ENCODE peak calls at places on chromosome 16, in six cellular contexts. I, G, X, N, B and P are unnamed samples.

GRCh38 chr16:17070882-17071592 is 399.7 kb downstream of the XYLT1 start:
- DNase-seq in N (peak; percentile 37), I (peak; percentile 97), X (peak; percentile 86), B (peak; percentile 98), G (no peak), P (peak; percentile 82)

GRCh38 chr16:87953308-87954208 is 2.3 kb downstream of the BANP start:
- DNase-seq in I (no peak), N (no peak), G (no peak), X (no peak), B (no peak), P (no peak)

GRCh38 chr16:56742030-56742984 is 12.4 kb downstream of the NUP93 start:
- DNase-seq in N (no peak), B (no peak), X (no peak), G (peak; percentile 91), I (no peak), P (no peak)

GRCh38 chr16:55062446-55062845 is 131.8 kb downstream of the IRX5 start:
- DNase-seq in I (no peak), N (no peak), G (no peak), B (no peak), X (no peak), P (no peak)

GRCh38 chr16:14559809-14560227 is 70.2 kb downstream of the PARN start:
- DNase-seq in X (no peak), N (no peak), B (no peak), G (no peak), I (no peak), P (no peak)

GRCh38 chr16:87160752-87161337 is 156.3 kb downstream of the C16orf95 start:
- DNase-seq in N (no peak), X (no peak), I (no peak), B (no peak), G (no peak), P (no peak)

GRCh38 chr16:29674188-29674587 is 4.8 kb upstream of the QPRT start:
- DNase-seq in N (no peak), B (no peak), I (no peak), X (peak; percentile 22), G (peak; percentile 39), P (peak; percentile 7)

GRCh38 chr16:56257260-56257659 is 66.0 kb downstream of the GNAO1 start:
- DNase-seq in B (no peak), G (no peak), I (no peak), N (no peak), X (peak; percentile 96), P (no peak)

GRCh38 chr16:59633996-59634579 is 900.0 kb upstream of the GOT2 start:
- DNase-seq in I (no peak), B (no peak), N (no peak), X (no peak), G (no peak), P (no peak)

GRCh38 chr16:31190061-31190460 is 10.1 kb downstream of the FUS start:
- DNase-seq in G (no peak), I (no peak), N (no peak), X (no peak), B (no peak), P (no peak)

GRCh38 chr16:67430504-67431076 is 331 bp upstream of the HSD11B2 start:
- DNase-seq in G (no peak), B (no peak), N (no peak), X (no peak), I (peak; percentile 10), P (no peak)

GRCh38 chr16:82943371-82943770 is 316.6 kb downstream of the CDH13 start:
- DNase-seq in N (no peak), I (no peak), G (no peak), X (no peak), B (no peak), P (no peak)

GRCh38 chr16:22665048-22665797 is 148.7 kb upstream of the HS3ST2 start:
- DNase-seq in I (no peak), G (no peak), X (no peak), B (no peak), N (no peak), P (no peak)

GRCh38 chr16:64453643-64454042 is 668.2 kb downstream of the CDH11 start:
- DNase-seq in B (no peak), X (no peak), G (no peak), I (no peak), N (no peak), P (no peak)

GRCh38 chr16:6956511-6956910 is 376.1 kb upstream of the RBFOX1 start:
- DNase-seq in G (no peak), I (no peak), N (no peak), X (no peak), B (no peak), P (no peak)

GRCh38 chr16:9521749-9522370 is 430.4 kb downstream of the HAPSTR1 start:
- DNase-seq in G (peak; percentile 1), I (no peak), X (no peak), N (no peak), B (no peak), P (no peak)

GRCh38 chr16:10654592-10655414 is 39.9 kb downstream of the TEKT5 start:
- DNase-seq in X (no peak), G (no peak), N (no peak), B (no peak), I (no peak), P (no peak)

GRCh38 chr16:19437280-19437679 is 19.6 kb downstream of the TMC5 start:
- DNase-seq in N (no peak), G (no peak), I (no peak), X (no peak), B (no peak), P (no peak)

GRCh38 chr16:56636616-56637413 is 1.7 kb upstream of the MT1A start:
- DNase-seq in N (no peak), I (no peak), B (no peak), G (no peak), X (no peak), P (no peak)

GRCh38 chr16:69424935-69425784 is 741 bp downstream of the CYB5B start:
- DNase-seq in N (no peak), X (no peak), I (peak; percentile 64), B (peak; percentile 55), G (no peak), P (no peak)

GRCh38 chr16:89155184-89155679 is 16.3 kb upstream of the CDH15 start:
- DNase-seq in X (no peak), G (peak; percentile 40), N (no peak), I (no peak), B (no peak), P (no peak)

GRCh38 chr16:15435216-15435864 is 952 bp downstream of the BMERB1 start:
- DNase-seq in G (no peak), N (no peak), B (no peak), X (no peak), I (no peak), P (no peak)

GRCh38 chr16:66952430-66953139 is 8.5 kb upstream of the CES3 start:
- DNase-seq in I (no peak), B (no peak), G (no peak), N (no peak), X (no peak), P (no peak)

GRCh38 chr16:9844361-9844760 is 337.9 kb downstream of the GRIN2A start:
- DNase-seq in G (no peak), I (no peak), X (no peak), N (no peak), B (no peak), P (no peak)